ENCODE peak calls at places on chromosomes 13 and 19, in eight cellular contexts. One of them, this sample, is unnamed.
A peak's percentile ranks its signal among the peaks of the same experiment; 100 is the strongest.

GRCh38 chr13:80497439-80497838 is 156.5 kb upstream of the SPRY2 start:
- DNase-seq in endodermal cell: no peak
- DNase-seq in HFF-Myc: no peak
- DNase-seq in GM13977: no peak
- DNase-seq in osteocyte: no peak
- DNase-seq in A673: no peak
- DNase-seq in brain microvascular endothelial cell: no peak
- DNase-seq in thoracic aorta: no peak
- DNase-seq in this sample: no peak

GRCh38 chr19:17001603-17002183 is 24.9 kb downstream of the CPAMD8 start:
- DNase-seq in endodermal cell: peak; percentile 48
- DNase-seq in HFF-Myc: no peak
- DNase-seq in GM13977: peak; percentile 50
- DNase-seq in osteocyte: no peak
- DNase-seq in A673: no peak
- DNase-seq in brain microvascular endothelial cell: no peak
- DNase-seq in thoracic aorta: no peak
- DNase-seq in this sample: peak; percentile 42

GRCh38 chr19:5503598-5503997 is 48.4 kb downstream of the ZNRF4 start:
- DNase-seq in endodermal cell: peak; percentile 65
- DNase-seq in HFF-Myc: no peak
- DNase-seq in GM13977: no peak
- DNase-seq in osteocyte: no peak
- DNase-seq in A673: no peak
- DNase-seq in brain microvascular endothelial cell: no peak
- DNase-seq in thoracic aorta: no peak
- DNase-seq in this sample: no peak

GRCh38 chr19:1302534-1303239 is 17.0 kb downstream of the EFNA2 start:
- DNase-seq in endodermal cell: no peak
- DNase-seq in HFF-Myc: no peak
- DNase-seq in GM13977: no peak
- DNase-seq in osteocyte: no peak
- DNase-seq in A673: no peak
- DNase-seq in brain microvascular endothelial cell: no peak
- DNase-seq in thoracic aorta: no peak
- DNase-seq in this sample: no peak

GRCh38 chr13:27427663-27428062 is 3.2 kb downstream of the GTF3A start:
- DNase-seq in endodermal cell: no peak
- DNase-seq in HFF-Myc: no peak
- DNase-seq in GM13977: no peak
- DNase-seq in osteocyte: no peak
- DNase-seq in A673: no peak
- DNase-seq in brain microvascular endothelial cell: no peak
- DNase-seq in thoracic aorta: no peak
- DNase-seq in this sample: no peak

GRCh38 chr13:99385161-99385560 is 78.0 kb upstream of the GPR183 start:
- DNase-seq in endodermal cell: peak; percentile 38
- DNase-seq in HFF-Myc: no peak
- DNase-seq in GM13977: no peak
- DNase-seq in osteocyte: peak; percentile 49
- DNase-seq in A673: no peak
- DNase-seq in brain microvascular endothelial cell: no peak
- DNase-seq in thoracic aorta: no peak
- DNase-seq in this sample: no peak

GRCh38 chr13:102317593-102317992 is 84.3 kb downstream of the FGF14 start:
- DNase-seq in endodermal cell: no peak
- DNase-seq in HFF-Myc: no peak
- DNase-seq in GM13977: no peak
- DNase-seq in osteocyte: no peak
- DNase-seq in A673: no peak
- DNase-seq in brain microvascular endothelial cell: no peak
- DNase-seq in thoracic aorta: peak; percentile 54
- DNase-seq in this sample: no peak

GRCh38 chr19:2050991-2051770 is at the start of gene MKNK2:
- DNase-seq in endodermal cell: peak; percentile 97
- DNase-seq in HFF-Myc: no peak
- DNase-seq in GM13977: peak; percentile 99
- DNase-seq in osteocyte: peak; percentile 98
- DNase-seq in A673: peak; percentile 92
- DNase-seq in brain microvascular endothelial cell: peak; percentile 62
- DNase-seq in thoracic aorta: peak; percentile 58
- DNase-seq in this sample: peak; percentile 97

GRCh38 chr13:111361046-111361872 is 40.8 kb downstream of the TEX29 start:
- DNase-seq in endodermal cell: no peak
- DNase-seq in HFF-Myc: no peak
- DNase-seq in GM13977: no peak
- DNase-seq in osteocyte: no peak
- DNase-seq in A673: no peak
- DNase-seq in brain microvascular endothelial cell: no peak
- DNase-seq in thoracic aorta: no peak
- DNase-seq in this sample: no peak

GRCh38 chr19:4077800-4078683 is 11.3 kb upstream of the ZBTB7A start:
- DNase-seq in endodermal cell: peak; percentile 68
- DNase-seq in HFF-Myc: no peak
- DNase-seq in GM13977: peak; percentile 78
- DNase-seq in osteocyte: peak; percentile 81
- DNase-seq in A673: no peak
- DNase-seq in brain microvascular endothelial cell: no peak
- DNase-seq in thoracic aorta: no peak
- DNase-seq in this sample: no peak

GRCh38 chr19:48444933-48445194 is 919 bp upstream of the GRWD1 start:
- DNase-seq in endodermal cell: no peak
- DNase-seq in HFF-Myc: no peak
- DNase-seq in GM13977: peak; percentile 36
- DNase-seq in osteocyte: no peak
- DNase-seq in A673: peak; percentile 69
- DNase-seq in brain microvascular endothelial cell: no peak
- DNase-seq in thoracic aorta: no peak
- DNase-seq in this sample: no peak

GRCh38 chr19:48445256-48445605 is 552 bp upstream of the GRWD1 start:
- DNase-seq in endodermal cell: peak; percentile 80
- DNase-seq in HFF-Myc: peak; percentile 81
- DNase-seq in GM13977: peak; percentile 80
- DNase-seq in osteocyte: no peak
- DNase-seq in A673: peak; percentile 89
- DNase-seq in brain microvascular endothelial cell: peak; percentile 92
- DNase-seq in thoracic aorta: no peak
- DNase-seq in this sample: no peak

GRCh38 chr19:48446579-48446978 is 796 bp downstream of the GRWD1 start:
- DNase-seq in endodermal cell: no peak
- DNase-seq in HFF-Myc: no peak
- DNase-seq in GM13977: no peak
- DNase-seq in osteocyte: no peak
- DNase-seq in A673: no peak
- DNase-seq in brain microvascular endothelial cell: no peak
- DNase-seq in thoracic aorta: no peak
- DNase-seq in this sample: no peak

GRCh38 chr19:48444129-48444932 is 1.5 kb upstream of the GRWD1 start:
- DNase-seq in endodermal cell: peak; percentile 67
- DNase-seq in HFF-Myc: no peak
- DNase-seq in GM13977: peak; percentile 51
- DNase-seq in osteocyte: no peak
- DNase-seq in A673: no peak
- DNase-seq in brain microvascular endothelial cell: no peak
- DNase-seq in thoracic aorta: no peak
- DNase-seq in this sample: no peak

GRCh38 chr19:48445606-48446481 is at the start of gene GRWD1:
- DNase-seq in endodermal cell: peak; percentile 97
- DNase-seq in HFF-Myc: peak; percentile 95
- DNase-seq in GM13977: peak; percentile 97
- DNase-seq in osteocyte: peak; percentile 96
- DNase-seq in A673: peak; percentile 98
- DNase-seq in brain microvascular endothelial cell: peak; percentile 95
- DNase-seq in thoracic aorta: peak; percentile 85
- DNase-seq in this sample: peak; percentile 76
- TF ChIP-seq CTCF in endodermal cell: peak; percentile 37
- TF ChIP-seq CTCF in HFF-Myc: peak; percentile 15
- TF ChIP-seq CTCF in GM13977: peak; percentile 22
- TF ChIP-seq CTCF in osteocyte: peak; percentile 6
- TF ChIP-seq CTCF in A673: peak; percentile 11
- TF ChIP-seq CTCF in brain microvascular endothelial cell: peak; percentile 45
- TF ChIP-seq CTCF in thoracic aorta: no peak
- TF ChIP-seq CTCF in this sample: no peak

DNA sequence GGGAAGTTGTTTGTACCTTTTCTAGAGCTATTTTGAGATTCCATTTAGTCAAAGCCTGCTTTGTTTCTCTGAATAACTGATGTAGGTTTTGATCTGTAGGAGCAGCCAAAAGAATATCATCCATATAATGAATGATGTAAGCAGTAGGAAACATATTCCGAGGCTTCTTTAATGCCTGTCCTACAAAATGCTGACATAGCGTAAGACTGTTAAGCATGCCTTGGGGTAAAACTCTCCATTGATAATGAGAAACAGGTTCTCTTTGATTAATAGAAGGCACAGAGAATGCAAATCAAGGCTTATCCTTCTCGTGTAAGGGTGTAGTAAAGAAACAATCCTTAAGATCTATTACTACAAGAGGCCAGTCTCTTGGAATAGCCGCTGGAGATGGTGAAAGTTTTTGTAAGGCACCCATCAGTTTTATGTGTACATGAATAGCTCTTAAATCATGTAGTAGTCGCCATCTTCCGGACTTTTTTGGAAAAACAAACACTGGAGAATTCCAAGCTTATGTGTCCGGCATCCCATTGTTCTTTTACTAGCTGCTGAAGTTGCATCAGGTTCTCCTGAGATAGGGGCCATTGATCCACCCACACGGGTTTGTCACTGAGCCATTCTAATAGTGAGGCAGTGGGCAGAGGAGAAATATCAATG is 13.5 kb downstream of the FPR3 start:
- DNase-seq in endodermal cell: no peak
- DNase-seq in HFF-Myc: peak; percentile 2
- DNase-seq in GM13977: no peak
- DNase-seq in osteocyte: no peak
- DNase-seq in A673: peak; percentile 79
- DNase-seq in brain microvascular endothelial cell: no peak
- DNase-seq in thoracic aorta: no peak
- DNase-seq in this sample: no peak
- TF ChIP-seq CTCF in endodermal cell: no peak
- TF ChIP-seq CTCF in HFF-Myc: no peak
- TF ChIP-seq CTCF in GM13977: no peak
- TF ChIP-seq CTCF in osteocyte: no peak
- TF ChIP-seq CTCF in A673: peak; percentile 61
- TF ChIP-seq CTCF in brain microvascular endothelial cell: no peak
- TF ChIP-seq CTCF in thoracic aorta: no peak
- TF ChIP-seq CTCF in this sample: no peak

DNA sequence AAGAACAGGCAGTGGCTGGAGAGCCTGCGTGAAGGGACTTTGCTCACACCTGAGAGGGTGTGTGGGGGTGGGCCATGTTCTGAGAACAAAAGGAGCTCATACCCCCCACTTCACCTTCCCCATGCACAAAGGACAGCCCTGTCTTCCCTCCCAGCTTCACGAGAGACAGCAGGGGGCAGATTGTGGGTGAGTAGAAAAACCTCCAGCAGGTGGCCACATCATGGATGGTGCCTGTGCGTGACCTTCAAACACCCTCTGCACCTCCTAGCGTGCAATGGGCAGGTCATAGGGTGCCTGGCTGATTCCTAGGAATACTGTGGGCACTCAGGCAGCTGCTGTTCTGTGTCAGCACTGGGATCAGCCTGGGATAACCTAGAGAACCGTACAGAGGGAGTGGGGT is 36.3 kb upstream of the PSG9 start:
- DNase-seq in endodermal cell: no peak
- DNase-seq in HFF-Myc: no peak
- DNase-seq in GM13977: no peak
- DNase-seq in osteocyte: no peak
- DNase-seq in A673: no peak
- DNase-seq in brain microvascular endothelial cell: no peak
- DNase-seq in thoracic aorta: no peak
- DNase-seq in this sample: no peak
- TF ChIP-seq CTCF in endodermal cell: no peak
- TF ChIP-seq CTCF in HFF-Myc: no peak
- TF ChIP-seq CTCF in GM13977: no peak
- TF ChIP-seq CTCF in osteocyte: no peak
- TF ChIP-seq CTCF in A673: no peak
- TF ChIP-seq CTCF in brain microvascular endothelial cell: no peak
- TF ChIP-seq CTCF in thoracic aorta: no peak
- TF ChIP-seq CTCF in this sample: no peak

GRCh38 chr19:12657966-12658365 is 8.6 kb downstream of the MAN2B1 start:
- DNase-seq in endodermal cell: no peak
- DNase-seq in HFF-Myc: no peak
- DNase-seq in GM13977: no peak
- DNase-seq in osteocyte: no peak
- DNase-seq in A673: no peak
- DNase-seq in brain microvascular endothelial cell: no peak
- DNase-seq in thoracic aorta: no peak
- DNase-seq in this sample: no peak
- TF ChIP-seq CTCF in endodermal cell: peak; percentile 24
- TF ChIP-seq CTCF in HFF-Myc: peak; percentile 4
- TF ChIP-seq CTCF in GM13977: no peak
- TF ChIP-seq CTCF in osteocyte: no peak
- TF ChIP-seq CTCF in A673: no peak
- TF ChIP-seq CTCF in brain microvascular endothelial cell: peak; percentile 26
- TF ChIP-seq CTCF in thoracic aorta: no peak
- TF ChIP-seq CTCF in this sample: no peak

DNA sequence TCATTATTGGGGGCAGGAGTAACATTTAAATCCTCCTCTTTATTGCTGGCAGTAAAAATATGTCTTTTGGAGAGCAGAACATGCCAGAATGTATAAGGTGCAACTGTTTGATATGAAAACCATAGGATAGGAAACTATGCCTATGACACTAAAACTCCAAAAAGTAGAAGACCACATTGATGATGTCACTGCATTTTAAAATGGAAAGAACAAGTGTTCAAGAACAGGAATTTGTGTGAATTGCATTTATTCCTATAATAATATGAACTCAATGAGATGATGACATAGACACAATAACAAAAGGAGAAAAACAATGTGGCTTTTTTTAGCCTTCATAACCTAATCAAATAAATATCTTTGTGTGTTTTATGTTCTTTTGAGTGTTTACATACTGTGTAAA is 3.7 kb upstream of the ZNF225 start:
- DNase-seq in endodermal cell: no peak
- DNase-seq in HFF-Myc: no peak
- DNase-seq in GM13977: no peak
- DNase-seq in osteocyte: no peak
- DNase-seq in A673: no peak
- DNase-seq in brain microvascular endothelial cell: no peak
- DNase-seq in thoracic aorta: no peak
- DNase-seq in this sample: no peak
- TF ChIP-seq CTCF in endodermal cell: no peak
- TF ChIP-seq CTCF in HFF-Myc: no peak
- TF ChIP-seq CTCF in GM13977: no peak
- TF ChIP-seq CTCF in osteocyte: no peak
- TF ChIP-seq CTCF in A673: no peak
- TF ChIP-seq CTCF in brain microvascular endothelial cell: no peak
- TF ChIP-seq CTCF in thoracic aorta: no peak
- TF ChIP-seq CTCF in this sample: no peak

This sample was measured in natural killer cell.